ENCODE peak calls at places on chromosomes 1 and 21, in six cellular contexts. One of them, this sample, is unnamed.

GRCh38 chr1:88538222-88538899 is 145.7 kb upstream of the PKN2 start:
- DNase-seq in HepG2: no peak
- DNase-seq in EH: no peak
- DNase-seq in NCI-H1105 treated with DMSO at 0.1 percent for 48 hours: no peak
- DNase-seq in H4: no peak
- DNase-seq in GM13977: no peak
- DNase-seq in this sample: no peak

GRCh38 chr1:86201321-86201720 is 44.7 kb upstream of the COL24A1 start:
- DNase-seq in H4: no peak
- DNase-seq in GM13977: no peak
- DNase-seq in NCI-H1105 treated with DMSO at 0.1 percent for 48 hours: no peak
- DNase-seq in HepG2: no peak
- DNase-seq in EH: no peak
- DNase-seq in this sample: no peak

GRCh38 chr1:230122361-230123279 is 55.6 kb downstream of the GALNT2 start:
- DNase-seq in NCI-H1105 treated with DMSO at 0.1 percent for 48 hours: no peak
- DNase-seq in H4: no peak
- DNase-seq in GM13977: no peak
- DNase-seq in EH: peak
- DNase-seq in HepG2: no peak
- DNase-seq in this sample: no peak

GRCh38 chr1:38991638-38992449 is 768 bp downstream of the AKIRIN1 start:
- DNase-seq in H4: no peak
- DNase-seq in HepG2: no peak
- DNase-seq in NCI-H1105 treated with DMSO at 0.1 percent for 48 hours: peak
- DNase-seq in GM13977: no peak
- DNase-seq in EH: peak
- DNase-seq in this sample: peak

GRCh38 chr1:202013601-202014000 is 3.2 kb downstream of the ELF3 start:
- DNase-seq in EH: no peak
- DNase-seq in NCI-H1105 treated with DMSO at 0.1 percent for 48 hours: no peak
- DNase-seq in H4: no peak
- DNase-seq in GM13977: no peak
- DNase-seq in HepG2: no peak
- DNase-seq in this sample: no peak

GRCh38 chr1:196779093-196779492 is 4.5 kb downstream of the CFHR3 start:
- DNase-seq in H4: no peak
- DNase-seq in GM13977: no peak
- DNase-seq in HepG2: no peak
- DNase-seq in EH: no peak
- DNase-seq in NCI-H1105 treated with DMSO at 0.1 percent for 48 hours: no peak
- DNase-seq in this sample: no peak

GRCh38 chr1:31576201-31576669 is at the start of gene TINAGL1:
- DNase-seq in EH: no peak
- DNase-seq in GM13977: no peak
- DNase-seq in HepG2: peak
- DNase-seq in H4: no peak
- DNase-seq in NCI-H1105 treated with DMSO at 0.1 percent for 48 hours: no peak
- DNase-seq in this sample: no peak

GRCh38 chr1:195218428-195219212 is 1389.6 kb downstream of the KCNT2 start:
- DNase-seq in NCI-H1105 treated with DMSO at 0.1 percent for 48 hours: no peak
- DNase-seq in GM13977: no peak
- DNase-seq in HepG2: no peak
- DNase-seq in H4: no peak
- DNase-seq in EH: no peak
- DNase-seq in this sample: no peak

GRCh38 chr1:8427493-8427892 is 109.6 kb downstream of the SLC45A1 start:
- DNase-seq in HepG2: no peak
- DNase-seq in NCI-H1105 treated with DMSO at 0.1 percent for 48 hours: no peak
- DNase-seq in EH: no peak
- DNase-seq in H4: no peak
- DNase-seq in GM13977: peak
- DNase-seq in this sample: no peak

GRCh38 chr1:109762821-109763645 is 690 bp downstream of the EPS8L3 start:
- DNase-seq in H4: peak
- DNase-seq in HepG2: no peak
- DNase-seq in NCI-H1105 treated with DMSO at 0.1 percent for 48 hours: no peak
- DNase-seq in EH: peak
- DNase-seq in GM13977: no peak
- DNase-seq in this sample: no peak

GRCh38 chr1:221672160-221672762 is 69.6 kb downstream of the DUSP10 start:
- DNase-seq in NCI-H1105 treated with DMSO at 0.1 percent for 48 hours: no peak
- DNase-seq in GM13977: no peak
- DNase-seq in HepG2: no peak
- DNase-seq in H4: peak
- DNase-seq in EH: peak
- DNase-seq in this sample: no peak

GRCh38 chr1:36128126-36128904 is 3.3 kb upstream of the COL8A2 start:
- DNase-seq in EH: peak
- DNase-seq in H4: peak
- DNase-seq in NCI-H1105 treated with DMSO at 0.1 percent for 48 hours: no peak
- DNase-seq in HepG2: no peak
- DNase-seq in GM13977: no peak
- DNase-seq in this sample: no peak

GRCh38 chr21:41234574-41234973 is 66.6 kb downstream of the BACE2 start:
- DNase-seq in HepG2: no peak
- DNase-seq in GM13977: no peak
- DNase-seq in EH: no peak
- DNase-seq in H4: no peak
- DNase-seq in NCI-H1105 treated with DMSO at 0.1 percent for 48 hours: peak
- DNase-seq in this sample: no peak

GRCh38 chr1:35544976-35545375 is 12.2 kb downstream of the KIAA0319L start:
- DNase-seq in GM13977: peak
- DNase-seq in HepG2: peak
- DNase-seq in H4: peak
- DNase-seq in NCI-H1105 treated with DMSO at 0.1 percent for 48 hours: peak
- DNase-seq in EH: peak
- DNase-seq in this sample: peak

GRCh38 chr1:151943591-151943990 is 34.3 kb upstream of the THEM4 start:
- DNase-seq in GM13977: no peak
- DNase-seq in H4: no peak
- DNase-seq in NCI-H1105 treated with DMSO at 0.1 percent for 48 hours: no peak
- DNase-seq in EH: no peak
- DNase-seq in HepG2: no peak
- DNase-seq in this sample: no peak

GRCh38 chr21:45388011-45388521 is 16.9 kb upstream of the COL18A1 start:
- DNase-seq in EH: peak
- DNase-seq in HepG2: no peak
- DNase-seq in H4: no peak
- DNase-seq in NCI-H1105 treated with DMSO at 0.1 percent for 48 hours: no peak
- DNase-seq in GM13977: no peak
- DNase-seq in this sample: no peak

GRCh38 chr1:192159034-192159433 is 772 bp downstream of the RGS18 start:
- DNase-seq in H4: no peak
- DNase-seq in HepG2: no peak
- DNase-seq in GM13977: no peak
- DNase-seq in EH: no peak
- DNase-seq in NCI-H1105 treated with DMSO at 0.1 percent for 48 hours: no peak
- DNase-seq in this sample: no peak

GRCh38 chr1:241639040-241639652 is 1.0 kb downstream of the CHML start:
- DNase-seq in H4: no peak
- DNase-seq in HepG2: no peak
- DNase-seq in GM13977: peak
- DNase-seq in NCI-H1105 treated with DMSO at 0.1 percent for 48 hours: no peak
- DNase-seq in EH: peak
- DNase-seq in this sample: no peak

GRCh38 chr1:204358605-204359004 is 1.1 kb downstream of the PLEKHA6 start:
- DNase-seq in NCI-H1105 treated with DMSO at 0.1 percent for 48 hours: no peak
- DNase-seq in GM13977: no peak
- DNase-seq in HepG2: no peak
- DNase-seq in EH: no peak
- DNase-seq in H4: no peak
- DNase-seq in this sample: no peak

This sample was measured in NCI-H510A treated with DMSO at 0.1 percent for 48 hours.